ENCODE peak calls at places on chromosomes 5 and 9, in seven cellular contexts. O is fibroblast of villous mesenchyme, L is LNCaP clone FGC, C is NCI-H2081 treated with DMSO at 0.1 percent for 48 hours, R is PC-9, X is left ventricle myocardium inferior, D is T-helper 22 cell. G is an unnamed sample.

GRCh38 chr5:64166201-64166959 is 737 bp downstream of the RNF180 start:
- DNase-seq in O (no peak), C (no peak), X (no peak), R (no peak), D (no peak), L (no peak), G (no peak)

GRCh38 chr5:139474815-139475791 is 4.3 kb downstream of the SMIM33 start:
- DNase-seq in R (no peak), D (no peak), L (no peak), X (no peak), C (no peak), O (peak; percentile 94), G (no peak)

GRCh38 chr5:110258460-110258859 is 468.0 kb downstream of the TMEM232 start:
- DNase-seq in X (no peak), O (peak; percentile 36), L (no peak), R (no peak), C (no peak), D (no peak), G (no peak)

GRCh38 chr9:125486576-125486975 is 220.4 kb downstream of the MAPKAP1 start:
- DNase-seq in C (no peak), L (no peak), R (no peak), D (no peak), X (peak; percentile 71), O (no peak), G (no peak)

GRCh38 chr9:135607401-135608293 is 31.7 kb downstream of the GLT6D1 start:
- DNase-seq in R (no peak), X (peak; percentile 11), O (no peak), D (no peak), C (no peak), L (no peak), G (no peak)

GRCh38 chr5:52692039-52692438 is 95.7 kb upstream of the ITGA1 start:
- DNase-seq in D (no peak), O (peak; percentile 68), C (no peak), R (no peak), X (no peak), L (no peak), G (no peak)

GRCh38 chr9:78781681-78782080 is 484.8 kb downstream of the PSAT1 start:
- DNase-seq in L (no peak), C (no peak), D (no peak), O (peak; percentile 3), X (no peak), R (no peak), G (no peak)

GRCh38 chr5:92916036-92916435 is 665.0 kb downstream of the NR2F1-AS1 start:
- DNase-seq in R (no peak), C (no peak), D (no peak), O (peak; percentile 72), L (no peak), X (no peak), G (no peak)

GRCh38 chr5:54383225-54383624 is 72.3 kb upstream of the HSPB3 start:
- DNase-seq in D (no peak), X (no peak), C (no peak), R (no peak), O (peak; percentile 44), L (no peak), G (no peak)

GRCh38 chr9:10566853-10567252 is 45.9 kb downstream of the PTPRD start:
- DNase-seq in L (no peak), X (no peak), O (no peak), D (no peak), R (no peak), C (no peak), G (no peak)

GRCh38 chr9:87277346-87277745 is 220.3 kb upstream of the DAPK1 start:
- DNase-seq in R (no peak), D (no peak), O (peak; percentile 70), C (no peak), X (no peak), L (no peak), G (no peak)

GRCh38 chr5:104096451-104096850 is 533.9 kb upstream of the NUDT12 start:
- DNase-seq in O (no peak), D (no peak), R (no peak), C (no peak), L (no peak), X (no peak), G (no peak)

GRCh38 chr5:173297813-173298212 is 30.4 kb downstream of the STC2 start:
- DNase-seq in R (no peak), X (no peak), O (no peak), D (no peak), C (no peak), L (no peak), G (no peak)

GRCh38 chr9:89956907-89957306 is 352.1 kb downstream of the GADD45G start:
- DNase-seq in C (no peak), O (no peak), R (no peak), X (no peak), L (peak; percentile 28), D (no peak), G (no peak)

GRCh38 chr5:82719368-82719767 is 357.8 kb downstream of the TMEM167A start:
- DNase-seq in X (no peak), C (no peak), D (no peak), L (no peak), R (no peak), O (peak; percentile 4), G (no peak)

GRCh38 chr9:95874989-95875304 is 544 bp upstream of the ERCC6L2 start:
- DNase-seq in D (peak; percentile 27), R (peak; percentile 37), X (peak; percentile 58), L (no peak), O (no peak), C (no peak), G (no peak)

GRCh38 chr5:116418774-116419173 is 155.8 kb downstream of the SEMA6A start:
- DNase-seq in C (no peak), R (no peak), D (no peak), X (no peak), L (no peak), O (no peak), G (no peak)

GRCh38 chr9:85941966-85942912 is 1.3 kb downstream of the NAA35 start:
- DNase-seq in X (no peak), C (no peak), L (no peak), D (no peak), R (no peak), O (peak; percentile 24), G (no peak)

GRCh38 chr9:18067553-18068120 is 406.3 kb upstream of the ADAMTSL1 start:
- DNase-seq in X (no peak), R (no peak), L (no peak), C (no peak), O (peak; percentile 7), D (no peak), G (no peak)

GRCh38 chr9:137191691-137192447 is 3.4 kb downstream of the SSNA1 start:
- DNase-seq in O (no peak), L (no peak), R (no peak), C (no peak), D (no peak), X (no peak), G (no peak)

GRCh38 chr5:90876366-90876765 is 317.8 kb downstream of the ADGRV1 start:
- DNase-seq in R (no peak), D (no peak), C (no peak), O (no peak), X (no peak), L (no peak), G (no peak)

GRCh38 chr9:76646249-76646648 is 118.0 kb upstream of the PCA3 start:
- DNase-seq in C (peak; percentile 55), R (no peak), O (no peak), D (no peak), X (no peak), L (peak; percentile 77), G (no peak)

GRCh38 chr5:38807570-38808461 is 38.0 kb upstream of the OSMR start:
- DNase-seq in X (no peak), D (no peak), C (no peak), O (peak; percentile 98), R (no peak), L (no peak), G (no peak)

GRCh38 chr5:124580925-124581821 is 165.3 kb downstream of the ZNF608 start:
- DNase-seq in D (no peak), C (no peak), O (no peak), X (no peak), L (no peak), R (no peak), G (peak; percentile 89)

GRCh38 chr5:82396871-82397514 is 118.8 kb upstream of the RPS23 start:
- DNase-seq in X (peak; percentile 72), O (peak; percentile 100), R (peak; percentile 77), L (peak; percentile 13), C (no peak), D (no peak), G (no peak)

GRCh38 chr5:180155331-180155881 is 53.6 kb downstream of the RASGEF1C start:
- DNase-seq in R (no peak), O (no peak), C (no peak), D (no peak), L (no peak), X (no peak), G (no peak)

GRCh38 chr5:43171441-43171840 is 20.6 kb upstream of the NIM1K start:
- DNase-seq in L (no peak), O (no peak), D (no peak), R (no peak), X (no peak), C (no peak), G (no peak)

GRCh38 chr5:81409361-81409760 is 15.4 kb upstream of the ACOT12 start:
- DNase-seq in L (no peak), R (no peak), X (no peak), O (no peak), C (no peak), D (no peak), G (no peak)

GRCh38 chr9:111094433-111095421 is 56.5 kb upstream of the LPAR1 start:
- DNase-seq in L (no peak), O (peak; percentile 63), D (no peak), R (no peak), X (no peak), C (no peak), G (no peak)

GRCh38 chr5:156147948-156148285 is 179.0 kb upstream of the SGCD start:
- DNase-seq in L (no peak), R (no peak), O (peak; percentile 5), C (no peak), D (no peak), X (no peak), G (no peak)

GRCh38 chr5:107878676-107879075 is 207.9 kb upstream of the EFNA5 start:
- DNase-seq in L (no peak), D (no peak), X (no peak), C (no peak), O (no peak), R (no peak), G (no peak)